ENCODE peak calls at places on chromosomes 3 and 15, in nine cellular contexts. C is CD4-positive, CD25-positive, alpha-beta regulatory T cell; L is psoas muscle; F is fibroblast of lung; M is colonic mucosa; V is endodermal cell; G is aorta; N is Panc1; R is adrenal gland. S is an unnamed sample.
A peak's percentile ranks its signal among the peaks of the same experiment; 100 is the strongest.

GRCh38 chr15:64009798-64010241 is 36.5 kb downstream of the DAPK2 start:
- DNase-seq in C (no peak), L (no peak), F (peak; percentile 74), M (no peak), V (no peak), G (no peak), N (no peak), R (no peak), S (no peak)

GRCh38 chr15:38768970-38769369 is 204.4 kb upstream of the RASGRP1 start:
- DNase-seq in C (no peak), L (peak; percentile 21), F (peak; percentile 30), M (peak; percentile 18), V (peak; percentile 81), G (no peak), N (peak; percentile 4), R (peak; percentile 54), S (no peak)

GRCh38 chr3:87082806-87083440 is 92.0 kb upstream of the VGLL3 start:
- DNase-seq in C (no peak), L (no peak), F (peak; percentile 54), M (peak; percentile 31), V (peak; percentile 61), G (no peak), N (peak; percentile 46), R (no peak), S (peak; percentile 90)

GRCh38 chr3:33975463-33975862 is 177.0 kb downstream of the PDCD6IP start:
- DNase-seq in C (no peak), L (no peak), F (no peak), M (no peak), V (no peak), G (no peak), N (no peak), R (no peak), S (no peak)

GRCh38 chr3:177552051-177552450 is 354.8 kb upstream of the TBL1XR1 start:
- DNase-seq in C (no peak), L (no peak), F (no peak), M (no peak), V (no peak), G (no peak), N (no peak), R (no peak), S (no peak)

GRCh38 chr15:55775316-55775715 is 32.4 kb upstream of the PRTG start:
- DNase-seq in C (no peak), L (no peak), F (no peak), M (no peak), V (no peak), G (no peak), N (no peak), R (no peak), S (peak; percentile 80)

GRCh38 chr3:125154800-125155269 is 57.7 kb downstream of the SLC12A8 start:
- DNase-seq in C (no peak), L (no peak), F (no peak), M (peak; percentile 19), V (peak; percentile 24), G (no peak), N (no peak), R (no peak), S (no peak)

GRCh38 chr3:99467420-99467819 is 171.0 kb upstream of the COL8A1 start:
- DNase-seq in C (no peak), L (no peak), F (no peak), M (no peak), V (peak; percentile 44), G (no peak), N (no peak), R (no peak), S (no peak)

GRCh38 chr3:141414141-141414689 is 45.9 kb downstream of the ZBTB38 start:
- DNase-seq in C (peak; percentile 62), L (no peak), F (peak; percentile 83), M (no peak), V (no peak), G (peak; percentile 63), N (no peak), R (peak; percentile 79), S (no peak)

GRCh38 chr3:50587373-50587772 is 18.1 kb downstream of the HEMK1 start:
- DNase-seq in C (no peak), L (no peak), F (peak; percentile 35), M (no peak), V (no peak), G (no peak), N (no peak), R (no peak), S (no peak)

GRCh38 chr3:148233403-148233802 is 464.3 kb upstream of the AGTR1 start:
- DNase-seq in C (no peak), L (no peak), F (peak; percentile 41), M (no peak), V (no peak), G (no peak), N (no peak), R (no peak), S (no peak)

DNA sequence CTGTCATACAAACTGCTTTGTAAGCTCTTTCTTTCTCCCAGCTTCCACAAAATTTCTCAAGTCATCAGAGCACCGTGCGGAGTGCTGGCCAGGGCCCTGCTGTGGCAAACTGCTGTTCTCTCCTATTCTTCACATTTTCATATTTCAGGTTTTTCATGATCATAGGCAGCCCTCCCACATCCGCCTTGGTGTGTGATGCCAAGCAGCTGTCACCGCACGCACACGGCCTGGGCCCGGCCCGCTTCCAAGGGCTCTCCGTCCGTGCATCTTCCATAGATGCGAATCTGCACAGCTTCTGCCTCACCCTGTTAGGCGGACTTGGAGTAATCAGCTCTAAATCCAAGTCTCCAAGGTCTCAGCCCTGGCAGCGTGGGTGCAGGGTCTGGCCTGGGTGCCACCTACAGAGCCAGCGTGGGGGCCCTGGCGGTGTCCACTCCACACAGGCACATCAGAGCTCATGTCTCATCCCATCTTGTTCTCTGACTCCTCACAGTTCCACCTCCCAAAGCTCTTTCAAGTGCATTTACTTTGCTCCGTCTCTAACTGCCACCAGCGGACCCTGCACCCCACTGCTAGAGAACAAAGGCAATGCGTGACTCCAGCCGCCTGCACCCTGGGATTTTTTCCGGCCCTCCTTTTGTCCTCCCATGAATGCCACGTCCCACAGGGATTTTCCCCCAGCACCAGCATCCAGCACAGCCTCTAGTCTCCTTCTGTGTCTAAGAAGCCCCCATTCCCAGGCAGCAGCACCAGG is 27.2 kb downstream of the CYFIP1 start:
- DNase-seq in C (no peak), L (no peak), F (no peak), M (no peak), V (peak; percentile 78), G (peak; percentile 53), N (no peak), R (no peak), S (no peak)
- H3K4me1 ChIP-seq in C (no peaks in the 10 kb centered on the region), L (peaks cover 11% of the 10 kb centered on the region), F (peaks cover 28% of the 10 kb centered on the region), M (no peaks in the 10 kb centered on the region), V (no peaks in the 10 kb centered on the region), G (no peaks in the 10 kb centered on the region), N (peaks cover 26% of the 10 kb centered on the region), R (peaks cover 75% of the 10 kb centered on the region), S (peaks cover 38% of the 10 kb centered on the region)

GRCh38 chr3:17261627-17262369 is 377.0 kb downstream of the PLCL2 start:
- DNase-seq in C (no peak), L (no peak), F (no peak), M (no peak), V (no peak), G (no peak), N (no peak), R (no peak), S (no peak)

GRCh38 chr3:17257269-17257668 is 372.5 kb downstream of the PLCL2 start:
- DNase-seq in C (no peak), L (no peak), F (no peak), M (no peak), V (no peak), G (no peak), N (no peak), R (no peak), S (no peak)

GRCh38 chr3:17260257-17260656 is 375.5 kb downstream of the PLCL2 start:
- DNase-seq in C (no peak), L (no peak), F (no peak), M (no peak), V (no peak), G (no peak), N (no peak), R (no peak), S (no peak)

DNA sequence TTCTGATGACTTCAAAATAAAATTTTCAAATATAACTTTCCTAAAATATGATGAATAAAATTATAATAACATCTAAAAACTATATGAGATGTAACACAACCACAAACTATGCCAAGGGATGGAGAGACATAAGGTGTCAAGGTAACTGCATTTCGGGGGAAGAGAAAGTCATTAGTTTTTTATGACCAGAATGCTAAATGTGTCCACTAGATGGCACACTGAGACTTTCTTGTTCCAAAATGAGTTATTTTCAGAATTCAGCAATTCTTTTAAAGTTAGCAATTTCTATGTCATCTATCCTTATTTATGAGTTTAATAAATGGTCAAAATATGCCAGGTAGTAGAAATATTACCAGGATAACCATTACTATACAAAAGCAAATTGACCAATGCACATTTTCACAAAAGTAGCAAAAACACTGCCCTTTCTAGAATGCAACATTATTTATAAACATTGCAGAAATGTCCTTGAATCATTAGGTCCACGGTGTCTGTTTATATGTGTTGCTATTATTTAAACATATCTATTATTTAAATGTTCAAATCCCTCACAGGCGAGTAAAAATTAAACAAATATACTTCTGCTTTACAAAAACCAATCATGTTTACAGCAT is 374.2 kb downstream of the PLCL2 start:
- DNase-seq in C (peak; percentile 47), L (no peak), F (peak; percentile 19), M (no peak), V (no peak), G (no peak), N (peak; percentile 12), R (no peak), S (peak; percentile 81)
- H3K9me3 ChIP-seq in C (no peaks in the 10 kb centered on the region), L (no peaks in the 10 kb centered on the region), F (no peaks in the 10 kb centered on the region), M (no peaks in the 10 kb centered on the region), V (no peaks in the 10 kb centered on the region), G (no peaks in the 10 kb centered on the region), N (no peaks in the 10 kb centered on the region), R (no peaks in the 10 kb centered on the region), S (no peaks in the 10 kb centered on the region)

GRCh38 chr3:39144095-39144747 is 9.2 kb downstream of the CSRNP1 start:
- DNase-seq in C (no peak), L (no peak), F (no peak), M (no peak), V (peak; percentile 59), G (no peak), N (no peak), R (peak; percentile 72), S (no peak)
- H3K4me1 ChIP-seq in C (peaks cover 40% of the 10 kb centered on the region), L (peaks cover 61% of the 10 kb centered on the region), F (peaks cover 32% of the 10 kb centered on the region), M (peaks cover 43% of the 10 kb centered on the region), V (peaks cover 17% of the 10 kb centered on the region), G (peaks cover 4% of the 10 kb centered on the region), N (peaks cover 28% of the 10 kb centered on the region), R (peaks cover 68% of the 10 kb centered on the region), S (peaks cover 48% of the 10 kb centered on the region)

GRCh38 chr15:58696740-58697139 is 52.8 kb downstream of the ADAM10 start:
- DNase-seq in C (no peak), L (no peak), F (no peak), M (no peak), V (no peak), G (no peak), N (no peak), R (no peak), S (no peak)

GRCh38 chr15:58697220-58697619 is 52.3 kb downstream of the ADAM10 start:
- DNase-seq in C (no peak), L (no peak), F (no peak), M (no peak), V (no peak), G (no peak), N (no peak), R (no peak), S (no peak)

GRCh38 chr15:58699769-58700168 is 49.7 kb downstream of the ADAM10 start:
- DNase-seq in C (no peak), L (no peak), F (no peak), M (no peak), V (no peak), G (no peak), N (no peak), R (no peak), S (no peak)

GRCh38 chr15:58701376-58701775 is 48.1 kb downstream of the ADAM10 start:
- DNase-seq in C (no peak), L (no peak), F (no peak), M (no peak), V (no peak), G (no peak), N (no peak), R (no peak), S (no peak)

GRCh38 chr15:58698887-58699641 is 50.4 kb downstream of the ADAM10 start:
- DNase-seq in C (no peak), L (no peak), F (peak; percentile 27), M (no peak), V (no peak), G (no peak), N (no peak), R (no peak), S (no peak)
- H3K9me3 ChIP-seq in C (peaks cover 7% of the 10 kb centered on the region), L (peaks cover 11% of the 10 kb centered on the region), F (no peaks in the 10 kb centered on the region), M (no peaks in the 10 kb centered on the region), V (peaks cover 32% of the 10 kb centered on the region), G (no peaks in the 10 kb centered on the region), N (no peaks in the 10 kb centered on the region), R (no peaks in the 10 kb centered on the region), S (peaks cover 21% of the 10 kb centered on the region)

S was measured in adipocyte.